ENCODE peak calls at places on chromosome 11, in eight cellular contexts. B, L, Q, V, N, H, F and T are unnamed samples.

GRCh38 chr11:29159552-29160465 is 857.0 kb downstream of the KCNA4 start:
- DNase-seq in L (peak), Q (no peak), H (no peak), F (peak), V (peak), N (peak), B (peak), T (no peak)

GRCh38 chr11:27678242-27678641 is 22.0 kb downstream of the BDNF start:
- DNase-seq in Q (no peak), V (no peak), B (no peak), L (no peak), F (no peak), N (peak), H (no peak), T (no peak)

GRCh38 chr11:126438272-126438671 is 82.8 kb downstream of the ST3GAL4 start:
- DNase-seq in B (no peak), F (no peak), H (no peak), N (no peak), L (peak), V (no peak), Q (no peak), T (no peak)

GRCh38 chr11:31117038-31117437 is 252.5 kb downstream of the DCDC1 start:
- DNase-seq in B (no peak), L (no peak), H (no peak), N (no peak), F (no peak), Q (no peak), V (no peak), T (no peak)

GRCh38 chr11:13140028-13140870 is 131.1 kb downstream of the RASSF10 start:
- DNase-seq in B (no peak), V (peak), Q (no peak), N (no peak), H (peak), F (peak), L (peak), T (no peak)

GRCh38 chr11:121844016-121844415 is 272.0 kb downstream of the BLID start:
- DNase-seq in F (no peak), B (no peak), L (peak), N (no peak), Q (no peak), V (no peak), H (no peak), T (no peak)

GRCh38 chr11:3104961-3105790 is 48.0 kb upstream of the CARS1 start:
- DNase-seq in Q (no peak), L (no peak), B (no peak), V (no peak), H (peak), N (no peak), F (no peak), T (no peak)

GRCh38 chr11:11022126-11022730 is 164.4 kb upstream of the ZBED5 start:
- DNase-seq in V (peak), F (no peak), N (no peak), L (peak), H (no peak), B (peak), Q (no peak), T (no peak)

GRCh38 chr11:72375241-72375640 is 59.1 kb downstream of the CLPB start:
- DNase-seq in B (no peak), N (no peak), L (no peak), F (no peak), H (no peak), V (no peak), Q (no peak), T (no peak)

GRCh38 chr11:10496296-10496936 is 41.4 kb downstream of the AMPD3 start:
- DNase-seq in B (no peak), L (no peak), H (no peak), Q (no peak), F (no peak), N (no peak), V (no peak), T (no peak)

GRCh38 chr11:72426054-72426757 is 8.1 kb downstream of the CLPB start:
- DNase-seq in Q (no peak), V (no peak), L (no peak), F (no peak), N (no peak), H (no peak), B (no peak), T (no peak)

GRCh38 chr11:63905179-63905578 is 11.8 kb downstream of the RCOR2 start:
- DNase-seq in F (no peak), L (no peak), B (no peak), H (no peak), N (no peak), Q (no peak), V (no peak), T (no peak)

GRCh38 chr11:31974737-31975136 is 116.1 kb upstream of the RCN1 start:
- DNase-seq in Q (no peak), B (peak), N (peak), L (peak), F (no peak), V (no peak), H (no peak), T (no peak)

GRCh38 chr11:67463680-67464410 is 5.2 kb downstream of the TMEM134 start:
- DNase-seq in F (no peak), V (peak), B (no peak), Q (no peak), H (peak), N (no peak), L (no peak), T (peak)

DNA sequence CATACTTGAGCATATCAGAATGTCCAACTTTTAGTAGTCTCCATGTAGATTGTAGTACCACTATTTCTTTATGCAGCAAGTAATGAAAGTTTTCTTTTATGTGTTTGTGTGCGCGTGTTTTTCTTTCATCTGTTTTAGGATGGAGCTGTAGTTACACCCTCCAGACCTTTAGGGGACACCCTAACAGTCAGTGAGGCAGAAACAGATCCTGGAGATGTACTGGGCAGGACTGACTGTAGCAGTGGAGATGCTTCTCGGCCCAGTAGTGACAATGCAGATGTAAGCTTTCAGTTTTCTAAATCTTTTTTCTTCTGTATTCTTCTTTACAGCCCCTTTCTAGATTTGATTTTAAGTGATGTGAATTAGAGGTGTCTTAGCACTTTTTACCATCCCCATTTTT is 79.9 kb upstream of the GRIK4 start:
- DNase-seq in H (no peak), B (peak), Q (no peak), N (peak), F (no peak), L (peak), V (no peak), T (no peak)
- TF ChIP-seq CTCF in H (peak), B (peak), Q (peak), N (peak), F (no peak), L (peak), V (no peak), T (no peak)

GRCh38 chr11:108787105-108787504 is 122.2 kb downstream of the DDX10 start:
- DNase-seq in F (no peak), V (no peak), B (no peak), L (no peak), N (no peak), Q (no peak), H (no peak), T (no peak)

GRCh38 chr11:108793138-108793537 is 128.3 kb downstream of the DDX10 start:
- DNase-seq in B (no peak), F (no peak), Q (no peak), V (no peak), N (no peak), L (no peak), H (no peak), T (no peak)

GRCh38 chr11:108790501-108791299 is 125.8 kb downstream of the DDX10 start:
- DNase-seq in H (no peak), N (no peak), V (no peak), B (no peak), L (no peak), Q (no peak), F (no peak), T (no peak)

GRCh38 chr11:108786281-108786990 is 121.6 kb downstream of the DDX10 start:
- DNase-seq in N (no peak), L (no peak), V (no peak), F (no peak), H (no peak), B (peak), Q (no peak), T (no peak)

DNA sequence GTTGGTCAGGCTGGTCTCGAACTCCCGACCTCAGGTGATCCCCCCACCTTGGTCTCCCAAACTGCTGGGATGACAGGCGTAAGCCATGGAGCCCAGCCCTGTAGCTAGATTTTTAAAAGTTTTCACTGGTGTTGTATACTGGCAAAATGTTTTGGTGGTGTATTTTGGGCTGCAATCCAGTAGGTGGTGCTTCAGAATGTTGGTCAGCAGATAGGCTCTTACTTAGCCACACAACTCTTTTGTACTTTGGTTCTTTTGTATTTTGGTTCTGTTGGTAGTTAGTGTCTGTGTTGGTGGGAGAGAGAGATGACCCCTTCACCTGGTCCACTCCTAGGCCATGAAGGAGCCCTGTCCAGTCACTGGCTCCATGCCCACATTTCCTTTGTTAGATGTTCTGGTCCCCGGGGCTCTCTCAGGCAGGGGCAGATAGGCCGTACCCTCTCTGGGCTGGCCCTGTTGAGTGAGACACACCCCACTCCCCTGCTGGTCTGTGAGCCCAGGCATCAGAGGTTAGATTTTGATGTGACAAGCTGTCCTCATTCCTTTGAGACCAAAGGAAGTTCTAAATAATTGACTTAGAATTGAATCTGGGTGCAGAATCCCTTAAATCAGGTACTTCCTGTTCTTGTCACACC is 123.8 kb downstream of the DDX10 start:
- DNase-seq in F (no peak), H (no peak), N (peak), L (peak), B (peak), Q (no peak), V (peak), T (no peak)
- TF ChIP-seq CTCF in F (peak), H (no peak), N (peak), L (peak), B (peak), Q (peak), V (no peak), T (no peak)

GRCh38 chr11:99739464-99740089 is 718.8 kb downstream of the CNTN5 start:
- DNase-seq in B (peak), V (peak), Q (no peak), N (no peak), L (peak), F (no peak), H (no peak), T (no peak)
- TF ChIP-seq CTCF in B (peak), V (no peak), Q (peak), N (peak), L (peak), F (peak), H (peak), T (no peak)

GRCh38 chr11:128250482-128250881 is 336.9 kb downstream of the ETS1 start:
- DNase-seq in L (no peak), H (no peak), N (no peak), V (no peak), Q (no peak), F (no peak), B (no peak), T (no peak)
- TF ChIP-seq CTCF in L (no peak), H (no peak), N (no peak), V (no peak), Q (no peak), F (no peak), B (no peak), T (no peak)

DNA sequence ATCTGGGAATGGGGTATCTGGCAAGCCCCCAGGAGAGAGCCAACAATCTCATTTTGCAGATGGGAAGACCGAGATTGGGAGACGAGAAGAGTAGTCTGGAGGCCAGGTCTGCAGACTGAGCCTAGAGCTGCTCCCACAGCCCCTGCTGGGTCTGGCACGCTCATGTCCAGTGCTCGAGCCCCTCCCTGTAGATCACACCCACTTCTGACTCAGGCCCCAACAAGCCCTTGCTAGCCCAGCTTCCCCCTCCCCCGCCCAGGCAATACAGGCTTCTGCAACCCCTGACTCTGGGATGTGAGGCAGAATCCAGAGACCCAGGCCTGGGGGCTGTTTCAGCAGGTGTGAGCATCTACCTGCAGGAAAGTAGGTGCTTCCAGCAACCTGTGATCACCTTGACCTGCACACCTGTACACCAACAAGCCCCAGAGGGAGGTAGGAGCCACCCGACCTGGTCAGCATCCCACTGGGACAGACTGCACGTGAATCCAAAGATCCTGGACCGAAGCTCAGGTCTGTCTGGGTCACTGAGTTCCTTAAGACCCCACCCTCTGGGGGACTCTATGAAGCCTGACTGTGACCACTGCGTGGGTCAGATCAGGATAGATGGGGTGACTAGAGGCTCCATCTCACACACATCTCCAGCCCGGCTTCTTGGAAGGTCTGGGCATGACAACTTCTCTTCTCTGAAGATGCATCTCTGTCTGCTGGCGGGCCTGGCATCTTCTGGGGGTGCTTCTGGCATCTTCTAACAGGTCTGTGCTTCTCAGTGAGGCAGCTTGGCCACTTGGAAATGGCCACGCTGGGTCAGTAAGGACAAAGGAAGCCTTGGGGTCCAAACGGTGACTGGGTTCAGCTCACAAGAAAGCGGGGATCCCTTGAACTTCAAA is 29.3 kb downstream of the LINC01488 start:
- DNase-seq in B (peak), Q (no peak), V (no peak), F (no peak), N (peak), L (peak), H (peak), T (no peak)
- TF ChIP-seq CTCF in B (no peak), Q (no peak), V (no peak), F (no peak), N (no peak), L (no peak), H (no peak), T (no peak)

GRCh38 chr11:16632295-16633200 is 105.9 kb upstream of the C11orf58 start:
- DNase-seq in B (peak), L (peak), V (peak), F (no peak), Q (no peak), H (no peak), N (peak), T (no peak)
- TF ChIP-seq CTCF in B (peak), L (peak), V (peak), F (peak), Q (peak), H (no peak), N (peak), T (no peak)

GRCh38 chr11:96280444-96280843 is 62.6 kb downstream of the MAML2 start:
- DNase-seq in F (no peak), Q (no peak), N (no peak), H (no peak), V (no peak), L (no peak), B (no peak), T (no peak)

GRCh38 chr11:96279421-96280290 is 63.3 kb downstream of the MAML2 start:
- DNase-seq in H (no peak), N (peak), B (peak), L (peak), F (no peak), Q (no peak), V (no peak), T (no peak)

GRCh38 chr11:96278039-96278897 is 64.7 kb downstream of the MAML2 start:
- DNase-seq in L (no peak), H (no peak), Q (no peak), F (no peak), N (no peak), B (peak), V (no peak), T (no peak)

GRCh38 chr11:96277696-96278038 is 65.3 kb downstream of the MAML2 start:
- DNase-seq in N (no peak), V (no peak), H (no peak), L (no peak), Q (no peak), B (no peak), F (no peak), T (no peak)

GRCh38 chr11:96279018-96279417 is 64.0 kb downstream of the MAML2 start:
- DNase-seq in B (no peak), H (no peak), N (no peak), L (no peak), V (no peak), F (no peak), Q (no peak), T (no peak)
- TF ChIP-seq CTCF in B (no peak), H (no peak), N (no peak), L (no peak), V (no peak), F (no peak), Q (no peak), T (no peak)

GRCh38 chr11:944711-945470 is 19.2 kb downstream of the AP2A2 start:
- DNase-seq in V (no peak), L (peak), Q (no peak), H (no peak), F (no peak), B (peak), N (no peak), T (no peak)
- TF ChIP-seq CTCF in V (no peak), L (peak), Q (no peak), H (no peak), F (peak), B (peak), N (no peak), T (no peak)

GRCh38 chr11:5713695-5714094 is 22.6 kb upstream of the OR56B1 start:
- DNase-seq in B (no peak), H (no peak), V (no peak), N (no peak), F (no peak), Q (no peak), L (peak), T (no peak)

DNA sequence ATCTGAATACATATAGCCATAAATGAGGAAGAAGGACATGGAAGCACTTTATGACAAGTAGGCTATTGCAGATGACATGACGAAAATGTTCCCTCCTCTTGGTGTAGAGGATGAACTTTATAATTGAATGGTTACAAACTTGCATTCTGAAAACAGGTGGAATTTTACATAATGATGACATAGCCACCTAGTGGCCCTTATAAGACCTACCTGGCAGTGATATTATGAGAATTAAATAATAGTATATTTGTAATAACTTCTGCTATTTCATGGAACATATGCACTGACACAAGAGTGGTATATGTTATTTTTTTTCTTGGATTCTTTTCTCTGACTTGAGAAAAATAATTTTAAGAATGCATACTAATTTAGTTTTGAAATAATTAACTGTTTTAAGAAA is 22.9 kb downstream of the TRIM22 start:
- DNase-seq in Q (no peak), L (peak), F (no peak), V (no peak), N (no peak), B (peak), H (no peak), T (no peak)
- TF ChIP-seq CTCF in Q (peak), L (peak), F (peak), V (no peak), N (peak), B (peak), H (peak), T (peak)